ENCODE peak calls at places on chromosomes 2 and 18, in four cellular contexts. R is brain microvascular endothelial cell, P is fibroblast of villous mesenchyme, E is AG10803. I is an unnamed sample.
A peak's percentile ranks its signal among the peaks of the same experiment; 100 is the strongest.

GRCh38 chr2:82139979-82140611 is 1835.5 kb upstream of the LRRTM1 start:
- DNase-seq in R (no peak), P (no peak), E (no peak), I (no peak)

GRCh38 chr2:231926761-231927565 is 767 bp upstream of the NPPC start:
- DNase-seq in R (no peak), P (no peak), E (no peak), I (no peak)

GRCh38 chr18:48018806-48019295 is 88.4 kb upstream of the SMAD2 start:
- DNase-seq in R (no peak), P (no peak), E (no peak), I (no peak)

GRCh38 chr2:215479536-215480240 is 43.8 kb upstream of the FN1 start:
- DNase-seq in R (no peak), P (no peak), E (no peak), I (no peak)

GRCh38 chr2:55054076-55054475 is 3.8 kb upstream of the RTN4 start:
- DNase-seq in R (no peak), P (no peak), E (no peak), I (no peak)

GRCh38 chr2:70094978-70095832 is 7.9 kb downstream of the PCBP1 start:
- DNase-seq in R (no peak), P (no peak), E (peak; percentile 80), I (no peak)

GRCh38 chr2:74507926-74508520 is 528 bp upstream of the PCGF1 start:
- DNase-seq in R (no peak), P (peak; percentile 42), E (peak; percentile 82), I (no peak)

GRCh38 chr2:109726666-109727270 is 67.3 kb upstream of the RGPD5 start:
- DNase-seq in R (no peak), P (no peak), E (no peak), I (no peak)

GRCh38 chr2:20536619-20537422 is 89.9 kb downstream of the RHOB start:
- DNase-seq in R (no peak), P (no peak), E (no peak), I (no peak)
- H3K4me3 ChIP-seq in R (no peak overlapping the region), P (no peak overlapping the region), E (no peak overlapping the region), I (no peak overlapping the region)

DNA sequence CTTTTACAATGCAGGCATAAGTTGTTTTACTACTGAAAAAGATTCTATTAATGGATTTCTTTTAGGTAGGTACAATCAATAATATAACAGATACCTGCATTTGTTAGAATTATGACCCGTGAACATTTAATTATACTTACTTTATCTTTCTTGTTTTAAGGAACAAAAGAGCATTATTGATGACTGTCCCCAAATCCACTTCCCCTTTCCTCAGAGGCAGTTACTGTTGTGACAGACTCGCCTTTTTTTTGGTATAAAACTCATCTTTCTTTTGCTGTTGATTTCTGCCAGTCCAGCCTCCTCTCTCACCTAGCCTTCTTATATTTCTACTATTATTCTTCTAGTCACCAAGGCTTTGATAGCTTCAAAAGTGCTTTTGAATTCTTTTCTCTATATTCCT is 12.1 kb downstream of the ACTR3 start:
- DNase-seq in R (no peak), P (no peak), E (no peak), I (no peak)
- TF ChIP-seq CTCF in R (no peak), P (no peak), E (no peak), I (no peak)

GRCh38 chr2:85957256-85957655 is 68.5 kb upstream of the ST3GAL5 start:
- DNase-seq in R (no peak), P (no peak), E (no peak), I (no peak)
- H3K4me3 ChIP-seq in R (no peak overlapping the region), P (no peak overlapping the region), E (no peak overlapping the region), I (no peak overlapping the region)

DNA sequence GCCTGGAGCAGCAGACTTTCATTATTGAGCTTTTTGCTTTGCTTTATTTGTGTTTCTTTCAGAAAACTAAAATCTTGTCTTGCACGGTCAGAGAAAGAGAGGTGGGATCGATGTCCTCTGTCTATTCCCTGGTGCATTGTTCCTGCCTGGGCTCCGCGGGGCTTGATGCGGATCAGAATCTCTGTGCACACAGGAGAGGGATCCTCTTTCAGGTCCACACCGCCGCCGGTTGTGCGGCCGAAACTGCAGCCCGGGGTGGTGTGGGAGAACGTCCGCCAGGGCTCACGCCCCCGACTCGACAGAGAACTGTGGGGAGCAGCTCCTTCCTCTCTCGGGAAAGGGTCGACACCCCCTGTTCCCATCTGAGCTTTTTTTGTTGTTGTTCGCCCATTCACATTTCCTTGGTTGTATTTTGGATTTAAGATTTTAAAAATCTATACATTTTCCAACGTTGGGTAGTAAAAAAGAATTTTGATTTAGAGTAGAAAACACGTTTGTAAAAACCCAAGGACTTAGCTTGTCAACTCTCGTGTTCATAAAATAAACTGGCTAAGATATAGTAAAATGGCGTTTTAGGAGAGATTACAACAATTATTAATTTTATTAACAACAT is 23.6 kb upstream of the ZNF516 start:
- DNase-seq in R (peak; percentile 50), P (peak; percentile 58), E (no peak), I (no peak)
- TF ChIP-seq CTCF in R (peak; percentile 34), P (no peak), E (peak; percentile 14), I (no peak)

DNA sequence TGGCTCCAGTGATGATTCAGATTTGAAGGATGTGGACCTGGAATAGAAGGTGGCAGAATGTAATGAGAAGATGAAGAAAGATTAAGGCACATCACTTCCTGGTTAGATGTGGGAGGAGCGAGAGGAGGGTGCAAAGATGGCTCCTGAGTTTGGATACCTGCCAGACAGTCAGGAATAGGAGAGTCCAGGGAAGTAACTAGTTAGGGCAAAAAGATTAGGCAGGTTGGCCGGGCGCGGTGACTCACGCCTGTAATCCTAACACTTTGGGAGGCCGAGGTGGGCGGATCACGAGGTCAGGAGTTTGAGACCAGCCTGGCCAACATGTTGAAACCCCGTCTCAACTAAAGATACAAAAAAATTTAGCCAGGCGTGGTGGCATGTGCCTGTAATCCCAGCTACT is 5.6 kb downstream of the C2orf74 start:
- DNase-seq in R (no peak), P (no peak), E (no peak), I (no peak)
- H3K4me3 ChIP-seq in R (no peak overlapping the region), P (no peak overlapping the region), E (no peak overlapping the region), I (no peak overlapping the region)

DNA sequence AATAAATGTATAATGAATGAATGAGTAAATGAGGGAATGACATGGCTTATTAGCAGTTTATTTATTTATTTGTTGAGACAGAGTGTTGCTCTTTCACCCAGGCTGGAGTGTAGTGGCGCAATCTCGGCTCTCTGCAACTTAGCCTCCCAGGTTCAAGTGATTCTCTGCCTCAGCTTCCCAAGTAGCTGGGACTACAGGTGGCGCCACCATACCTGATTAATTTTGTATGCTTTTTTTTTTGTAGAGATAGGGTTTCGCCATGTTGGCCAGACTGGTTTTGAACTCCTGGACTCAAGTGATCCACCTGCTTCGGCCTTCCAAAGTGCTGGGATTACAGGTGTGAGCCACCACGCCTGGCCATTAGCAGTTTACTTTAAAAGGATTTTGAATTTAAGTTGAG is 100.3 kb upstream of the CAVIN2 start:
- DNase-seq in R (no peak), P (no peak), E (no peak), I (no peak)
- TF ChIP-seq CTCF in R (no peak), P (no peak), E (no peak), I (no peak)